ENCODE peak calls at places on chromosomes 16 and 17, in nine cellular contexts. F is CD8-positive, alpha-beta T cell; J is dorsolateral prefrontal cortex; R is upper lobe of right lung; U is mammary epithelial cell; K is PC-9; Z is caudate nucleus; I is AG04450; G is left ventricle myocardium inferior. Q is an unnamed sample.
A peak's percentile ranks its signal among the peaks of the same experiment; 100 is the strongest.

GRCh38 chr16:75226550-75227360 is 8.0 kb downstream of the CTRB1 start:
- DNase-seq in K (no peak), I (no peak), G (no peak), U (no peak), F (no peak), Z (no peak), R (no peak), J (no peak), Q (no peak)

GRCh38 chr16:177394-177822 is 928 bp downstream of the HBA1 start:
- DNase-seq in F (no peak), Z (no peak), I (no peak), K (no peak), U (no peak), G (peak; percentile 29), R (no peak), J (no peak), Q (no peak)

GRCh38 chr17:50283714-50284432 is 9.6 kb downstream of the TMEM92 start:
- DNase-seq in I (no peak), F (no peak), R (no peak), U (no peak), G (no peak), Z (no peak), J (no peak), K (no peak), Q (no peak)

GRCh38 chr16:80273635-80274538 is 266.9 kb upstream of the DYNLRB2 start:
- DNase-seq in I (peak; percentile 29), U (peak; percentile 79), R (no peak), G (no peak), F (no peak), J (no peak), K (no peak), Z (no peak), Q (no peak)

GRCh38 chr16:23801387-23801786 is 34.4 kb upstream of the PRKCB start:
- DNase-seq in G (peak; percentile 64), J (peak; percentile 70), R (peak; percentile 86), K (peak; percentile 59), F (peak; percentile 70), U (peak; percentile 45), I (peak; percentile 18), Z (peak; percentile 15), Q (peak; percentile 68)

GRCh38 chr17:40070644-40070894 is 7.8 kb downstream of the THRA start:
- DNase-seq in G (no peak), I (no peak), Z (no peak), K (no peak), J (no peak), F (no peak), R (no peak), U (no peak), Q (no peak)

GRCh38 chr17:76497979-76498885 is 3.0 kb downstream of the RHBDF2 start:
- DNase-seq in U (peak; percentile 93), J (no peak), G (peak; percentile 87), Z (peak; percentile 29), K (no peak), F (no peak), I (peak; percentile 76), R (peak; percentile 86), Q (no peak)

GRCh38 chr17:600576-601301 is 113.9 kb downstream of the VPS53 start:
- DNase-seq in R (no peak), F (no peak), Z (no peak), J (no peak), K (no peak), U (no peak), G (no peak), I (no peak), Q (no peak)

GRCh38 chr17:79624658-79625478 is 14.0 kb upstream of the RBFOX3 start:
- DNase-seq in G (peak; percentile 2), U (no peak), K (no peak), F (no peak), Z (no peak), I (no peak), R (peak; percentile 35), J (peak; percentile 1), Q (no peak)

GRCh38 chr16:10120953-10121352 is 61.3 kb downstream of the GRIN2A start:
- DNase-seq in Z (no peak), R (no peak), U (peak; percentile 36), G (no peak), K (no peak), F (no peak), I (no peak), J (no peak), Q (no peak)

GRCh38 chr16:20904507-20905079 is 4.0 kb downstream of the LYRM1 start:
- DNase-seq in G (no peak), Z (no peak), U (peak; percentile 83), F (no peak), I (no peak), R (no peak), J (no peak), K (peak; percentile 44), Q (peak; percentile 59)

GRCh38 chr16:48277158-48277557 is 29.8 kb upstream of the ABCC11 start:
- DNase-seq in G (no peak), Z (peak; percentile 47), F (no peak), I (no peak), J (peak; percentile 66), R (no peak), U (peak; percentile 31), K (no peak), Q (no peak)

GRCh38 chr16:25060920-25061319 is 45.8 kb upstream of the ARHGAP17 start:
- DNase-seq in K (no peak), U (no peak), F (peak; percentile 26), G (no peak), J (no peak), R (no peak), Z (no peak), I (no peak), Q (peak; percentile 69)

GRCh38 chr17:44733753-44734152 is 25.0 kb upstream of the ADAM11 start:
- DNase-seq in K (no peak), I (no peak), F (no peak), J (peak; percentile 80), R (no peak), Z (no peak), G (no peak), U (no peak), Q (no peak)

GRCh38 chr16:11014159-11014558 is 69.8 kb downstream of the CLEC16A start:
- DNase-seq in U (peak; percentile 38), G (no peak), K (no peak), Z (no peak), R (no peak), F (no peak), I (peak; percentile 78), J (no peak), Q (no peak)

GRCh38 chr17:16406742-16407674 is 8.4 kb upstream of the TRPV2 start:
- DNase-seq in U (no peak), F (no peak), G (peak; percentile 71), J (peak; percentile 34), R (peak; percentile 71), K (peak; percentile 27), I (no peak), Z (no peak), Q (no peak)
- H3K27ac ChIP-seq in U (no peak overlapping the region), F (no peak overlapping the region), G (peak overlapping the region; percentile 84), J (peak overlapping the region; percentile 83), R (peak overlapping the region; percentile 42), K (no peak overlapping the region), I (no peak overlapping the region), Z (peak overlapping the region; percentile 36), Q (no peak overlapping the region)

GRCh38 chr17:4316648-4317047 is 49.8 kb downstream of the UBE2G1 start:
- DNase-seq in J (no peak), R (no peak), I (no peak), Z (no peak), F (no peak), U (no peak), K (no peak), G (no peak), Q (no peak)
- H3K27ac ChIP-seq in J (no peak overlapping the region), R (no peak overlapping the region), I (no peak overlapping the region), Z (no peak overlapping the region), F (no peak overlapping the region), U (no peak overlapping the region), K (no peak overlapping the region), G (peak overlapping the region; percentile 82), Q (no peak overlapping the region)

GRCh38 chr17:65011047-65011446 is 45.5 kb downstream of the GNA13 start:
- DNase-seq in K (no peak), G (no peak), I (no peak), U (no peak), R (no peak), J (no peak), F (no peak), Z (no peak), Q (no peak)
- H3K27ac ChIP-seq in K (no peak overlapping the region), G (no peak overlapping the region), I (no peak overlapping the region), U (no peak overlapping the region), R (no peak overlapping the region), J (no peak overlapping the region), F (no peak overlapping the region), Z (no peak overlapping the region), Q (no peak overlapping the region)

GRCh38 chr17:80775863-80776262 is 215.8 kb upstream of the CHMP6 start:
- DNase-seq in U (no peak), J (no peak), K (no peak), F (no peak), R (no peak), I (no peak), Z (no peak), G (no peak), Q (no peak)
- H3K27ac ChIP-seq in U (no peak overlapping the region), J (no peak overlapping the region), K (no peak overlapping the region), F (no peak overlapping the region), R (no peak overlapping the region), I (no peak overlapping the region), Z (no peak overlapping the region), G (no peak overlapping the region), Q (no peak overlapping the region)

DNA sequence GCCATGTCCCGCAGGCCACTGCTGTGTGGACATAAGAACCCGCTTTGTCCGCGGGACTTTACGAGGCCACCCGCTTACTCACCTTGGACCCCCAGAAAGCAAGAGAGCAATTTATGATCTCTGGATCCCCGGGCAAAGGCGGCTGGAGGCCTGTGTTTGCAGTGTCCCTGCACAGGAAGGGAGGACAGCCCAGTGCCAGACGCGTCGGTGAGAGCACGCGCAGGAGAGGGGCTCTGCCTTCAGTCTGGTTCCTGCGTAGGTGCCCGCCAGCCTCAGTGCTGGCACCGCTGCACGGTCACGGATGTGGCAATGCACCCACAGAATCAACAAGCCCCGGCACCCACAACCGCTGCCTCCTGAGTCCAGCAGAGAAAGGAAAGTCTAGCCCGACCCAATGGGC is 248.4 kb downstream of the C16orf95 start:
- DNase-seq in U (no peak), I (no peak), G (no peak), Z (no peak), R (no peak), K (no peak), F (no peak), J (no peak), Q (no peak)
- H3K27ac ChIP-seq in U (no peak overlapping the region), I (no peak overlapping the region), G (no peak overlapping the region), Z (no peak overlapping the region), R (no peak overlapping the region), K (no peak overlapping the region), F (no peak overlapping the region), J (no peak overlapping the region), Q (no peak overlapping the region)

DNA sequence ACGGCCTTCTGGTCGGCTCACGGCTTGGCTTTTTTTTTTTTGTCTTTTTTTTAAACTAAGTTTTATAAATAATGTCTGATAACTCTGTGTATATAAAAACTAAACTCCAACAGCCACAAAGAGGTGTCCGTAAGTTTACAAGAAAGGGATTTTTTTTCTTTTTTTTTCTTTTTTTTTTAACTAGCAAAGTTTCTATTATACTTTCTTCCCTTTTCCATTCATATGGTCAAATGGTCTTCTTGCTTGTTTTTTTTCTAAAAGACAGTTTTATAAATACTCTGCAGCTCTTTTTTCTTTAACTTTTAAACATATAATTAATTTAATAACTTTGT is 3.5 kb upstream of the SIRT7 start:
- DNase-seq in G (no peak), K (no peak), I (no peak), Z (no peak), U (no peak), J (no peak), F (no peak), R (no peak), Q (no peak)
- H3K27ac ChIP-seq in G (no peak overlapping the region), K (no peak overlapping the region), I (no peak overlapping the region), Z (no peak overlapping the region), U (no peak overlapping the region), J (peak overlapping the region; percentile 64), F (no peak overlapping the region), R (no peak overlapping the region), Q (no peak overlapping the region)

Q was measured in CD4-positive, alpha-beta memory T cell.